ENCODE peak calls at places on chromosomes 13 and 19, in four cellular contexts. A is lower leg skin, I is HepG2, E is tibial nerve. X is an unnamed sample.

GRCh38 chr19:45306522-45307027 is 16.1 kb downstream of the CKM start:
- DNase-seq in A (no peak), I (no peak), E (no peak), X (peak; percentile 70)

GRCh38 chr19:39136225-39136940 is 10.8 kb downstream of the PAK4 start:
- DNase-seq in A (no peak), I (no peak), E (no peak), X (no peak)

GRCh38 chr19:27793128-27793643 is 1419.8 kb downstream of the UQCRFS1 start:
- DNase-seq in A (no peak), I (peak; percentile 87), E (peak; percentile 30), X (peak; percentile 73)

GRCh38 chr13:109945206-109945960 is 159.0 kb upstream of the IRS2 start:
- DNase-seq in A (no peak), I (no peak), E (no peak), X (no peak)

GRCh38 chr13:49563513-49563912 is 21.8 kb downstream of the RCBTB1 start:
- DNase-seq in A (no peak), I (no peak), E (no peak), X (no peak)

GRCh38 chr19:40523322-40524047 is 53.2 kb upstream of the SHKBP1 start:
- DNase-seq in A (no peak), I (peak; percentile 61), E (no peak), X (peak; percentile 33)

GRCh38 chr19:53424968-53425597 is 6.7 kb upstream of the ZNF761 start:
- DNase-seq in A (peak; percentile 92), I (peak; percentile 67), E (peak; percentile 36), X (peak; percentile 35)

GRCh38 chr19:6663236-6664187 is 6.4 kb downstream of the TNFSF14 start:
- DNase-seq in A (no peak), I (no peak), E (no peak), X (no peak)

DNA sequence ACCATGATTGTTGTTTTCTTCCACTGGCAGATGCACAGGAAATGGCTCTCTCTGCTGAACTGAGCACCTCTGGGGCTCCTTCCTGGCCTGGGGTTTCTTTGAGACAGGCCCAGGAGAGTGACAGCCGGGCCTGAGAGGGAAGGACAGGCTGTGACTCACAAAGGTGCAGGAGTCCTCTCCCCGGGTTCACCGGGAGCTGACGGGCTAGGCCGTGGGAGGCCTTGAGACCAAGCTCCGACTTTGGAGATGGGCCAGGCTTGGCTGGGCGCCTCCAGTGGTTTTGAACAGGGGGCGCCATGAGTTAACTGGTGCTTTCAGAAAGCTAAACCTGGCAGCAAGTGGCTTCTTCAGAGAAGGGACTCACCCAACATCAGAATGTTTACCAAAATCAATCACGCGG is 143.4 kb downstream of the URI1 start:
- DNase-seq in A (no peak), I (peak; percentile 4), E (no peak), X (no peak)
- TF ChIP-seq POLR2A in A (no peak), I (no peak), E (no peak), X (no peak)

DNA sequence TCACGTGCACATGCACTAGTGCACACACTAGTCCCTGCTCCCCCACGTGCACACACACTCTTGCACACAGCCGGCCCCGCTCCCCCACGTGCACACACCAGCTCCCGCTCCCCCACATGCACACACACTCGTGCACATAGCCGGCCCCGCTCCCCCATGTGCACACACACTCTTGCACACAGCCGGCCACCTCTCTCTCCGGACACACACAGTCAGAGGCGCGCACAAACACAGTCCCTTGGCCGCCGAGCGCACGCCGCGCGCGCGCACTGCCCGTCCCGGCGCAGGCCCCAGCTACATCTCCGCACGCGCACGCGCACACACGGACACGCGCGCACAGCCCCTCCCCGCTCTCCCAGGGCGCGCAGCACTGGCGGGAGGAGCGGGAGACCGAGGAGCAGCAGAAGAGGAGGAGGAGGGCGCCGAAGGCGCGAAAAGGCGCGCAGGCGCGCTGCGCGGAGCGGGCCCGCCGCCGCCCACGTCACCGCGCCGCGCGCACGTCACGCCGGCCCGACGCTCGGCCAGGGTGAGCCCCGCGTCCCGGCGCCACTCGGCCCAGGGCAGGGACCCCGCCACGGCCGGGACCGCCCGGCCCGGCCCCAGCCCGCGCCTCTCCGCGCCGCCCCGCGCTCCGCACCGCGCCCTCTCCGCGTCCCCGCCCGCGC is at the start of gene TFDP1:
- DNase-seq in A (peak; percentile 83), I (peak; percentile 81), E (no peak), X (no peak)
- TF ChIP-seq POLR2A in A (no peak), I (peak; percentile 37), E (no peak), X (no peak)

GRCh38 chr19:10432736-10433130 is 12.4 kb downstream of the PDE4A start:
- DNase-seq in A (no peak), I (no peak), E (no peak), X (peak; percentile 95)

GRCh38 chr19:10428996-10429381 is 8.7 kb downstream of the PDE4A start:
- DNase-seq in A (no peak), I (no peak), E (no peak), X (no peak)

GRCh38 chr19:10431943-10432735 is 11.8 kb downstream of the PDE4A start:
- DNase-seq in A (peak; percentile 94), I (no peak), E (no peak), X (peak; percentile 92)

GRCh38 chr19:10431254-10431942 is 11.1 kb downstream of the PDE4A start:
- DNase-seq in A (no peak), I (no peak), E (no peak), X (peak; percentile 62)

DNA sequence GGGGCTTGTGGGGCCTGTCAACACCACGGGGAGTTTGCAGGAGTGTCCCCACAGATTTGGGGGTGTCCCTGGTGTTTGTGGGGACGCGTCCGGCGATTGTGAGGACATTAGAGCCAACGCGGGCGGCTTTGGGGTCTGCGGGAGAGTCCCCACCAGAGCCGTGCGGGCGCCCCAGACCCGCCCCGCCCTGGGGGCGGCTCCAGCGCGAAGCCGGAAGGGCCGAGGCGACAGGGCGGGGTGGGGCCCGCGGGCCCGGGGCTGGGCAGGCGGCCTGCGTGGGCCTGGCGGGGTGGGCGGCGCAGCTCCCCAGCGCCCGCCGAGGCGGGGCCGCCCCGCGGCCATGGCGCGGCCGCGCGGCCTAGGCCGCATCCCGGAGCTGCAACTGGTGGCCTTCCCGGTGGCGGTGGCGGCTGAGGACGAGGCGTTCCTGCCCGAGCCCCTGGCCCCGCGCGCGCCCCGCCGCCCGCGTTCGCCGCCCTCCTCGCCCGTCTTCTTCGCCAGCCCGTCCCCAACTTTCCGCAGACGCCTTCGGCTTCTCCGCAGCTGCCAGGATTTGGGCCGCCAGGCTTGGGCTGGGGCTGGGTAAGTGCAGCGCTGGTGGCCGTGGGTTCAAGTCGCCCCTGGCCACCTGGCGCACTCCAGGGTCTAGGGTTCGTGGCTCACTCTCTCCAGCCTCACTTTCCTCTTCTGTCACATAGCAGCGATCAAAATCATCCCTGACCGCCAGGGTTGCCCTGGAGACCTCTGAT is 10.3 kb downstream of the PDE4A start:
- DNase-seq in A (peak; percentile 92), I (no peak), E (no peak), X (no peak)
- TF ChIP-seq POLR2A in A (no peak), I (no peak), E (peak; percentile 32), X (peak; percentile 43)

GRCh38 chr19:37334179-37335071 is 36.5 kb upstream of the ZNF527 start:
- DNase-seq in A (peak; percentile 97), I (no peak), E (peak; percentile 76), X (peak; percentile 87)
- TF ChIP-seq POLR2A in A (no peak), I (no peak), E (no peak), X (peak; percentile 29)

DNA sequence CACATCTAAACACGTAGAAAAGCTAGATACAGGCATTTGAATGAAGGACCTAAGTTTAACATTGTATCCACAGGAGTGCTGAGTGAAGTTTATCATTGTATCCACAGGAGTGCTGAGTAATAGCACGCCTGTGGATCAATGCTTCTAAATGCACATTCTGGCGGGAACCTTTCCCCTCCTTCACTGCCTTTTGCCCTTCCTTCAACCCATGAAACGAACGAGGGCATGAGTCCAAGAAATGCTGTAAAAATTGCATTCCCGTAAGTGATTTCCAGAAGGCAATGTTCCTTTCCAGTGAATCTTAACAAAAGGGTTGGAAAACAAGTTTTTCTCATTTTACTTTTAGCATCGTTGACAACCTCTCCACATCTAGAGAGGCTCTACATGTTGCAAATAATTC is 88.1 kb downstream of the ZDHHC20 start:
- DNase-seq in A (no peak), I (no peak), E (no peak), X (no peak)
- TF ChIP-seq POLR2A in A (no peak), I (no peak), E (no peak), X (no peak)

DNA sequence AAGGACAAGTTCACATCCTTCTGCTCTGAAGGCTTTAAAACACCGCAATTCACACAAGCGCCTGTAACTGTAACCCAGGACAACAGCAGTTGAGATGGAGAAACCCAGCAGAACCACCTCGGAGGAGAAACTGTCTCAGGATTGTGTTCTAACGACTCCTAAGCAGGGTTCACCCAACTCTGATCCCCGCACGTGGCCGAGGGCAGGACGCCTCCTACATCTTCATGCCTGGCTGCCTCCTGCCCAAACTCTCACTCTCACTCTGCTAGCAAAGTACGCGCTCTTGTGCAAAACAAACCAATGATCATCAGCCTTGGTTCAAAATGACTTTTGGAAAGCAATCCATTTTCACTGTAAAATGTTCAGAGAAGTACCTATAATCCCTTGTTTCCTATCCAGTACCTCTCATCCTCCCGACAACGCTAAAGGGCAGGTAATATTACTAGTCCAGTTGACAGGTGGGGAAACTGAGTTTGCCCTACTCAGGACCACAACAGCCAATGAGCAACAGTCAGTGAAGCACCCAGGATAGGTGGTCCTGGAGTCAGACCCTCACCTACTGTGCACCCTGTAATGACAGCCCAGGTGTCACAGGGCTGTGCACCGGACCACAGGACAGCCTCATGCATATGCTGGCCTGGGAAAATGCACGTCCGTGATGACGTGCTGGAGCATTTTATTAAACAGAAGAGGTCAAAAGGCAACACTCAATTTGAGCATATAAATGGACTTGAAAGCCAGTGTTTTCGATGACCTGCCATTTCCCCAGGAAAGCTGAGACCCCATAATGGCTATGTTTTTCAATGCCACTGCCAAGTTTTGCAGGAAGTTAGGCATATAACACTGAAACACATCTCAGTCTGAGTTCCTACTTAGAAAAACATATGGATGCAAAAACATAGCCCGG is 25.4 kb downstream of the EPS15L1 start:
- DNase-seq in A (no peak), I (no peak), E (no peak), X (no peak)
- TF ChIP-seq POLR2A in A (no peak), I (no peak), E (no peak), X (no peak)

GRCh38 chr19:4059493-4059880 is 7.2 kb downstream of the ZBTB7A start:
- DNase-seq in A (no peak), I (no peak), E (no peak), X (no peak)

GRCh38 chr19:4058696-4059492 is 7.8 kb downstream of the ZBTB7A start:
- DNase-seq in A (peak; percentile 91), I (no peak), E (no peak), X (peak; percentile 33)

GRCh38 chr19:4061178-4061682 is 5.5 kb downstream of the ZBTB7A start:
- DNase-seq in A (peak; percentile 98), I (peak; percentile 65), E (peak; percentile 83), X (peak; percentile 89)

GRCh38 chr19:4060621-4061177 is 6.0 kb downstream of the ZBTB7A start:
- DNase-seq in A (peak; percentile 87), I (no peak), E (no peak), X (no peak)

DNA sequence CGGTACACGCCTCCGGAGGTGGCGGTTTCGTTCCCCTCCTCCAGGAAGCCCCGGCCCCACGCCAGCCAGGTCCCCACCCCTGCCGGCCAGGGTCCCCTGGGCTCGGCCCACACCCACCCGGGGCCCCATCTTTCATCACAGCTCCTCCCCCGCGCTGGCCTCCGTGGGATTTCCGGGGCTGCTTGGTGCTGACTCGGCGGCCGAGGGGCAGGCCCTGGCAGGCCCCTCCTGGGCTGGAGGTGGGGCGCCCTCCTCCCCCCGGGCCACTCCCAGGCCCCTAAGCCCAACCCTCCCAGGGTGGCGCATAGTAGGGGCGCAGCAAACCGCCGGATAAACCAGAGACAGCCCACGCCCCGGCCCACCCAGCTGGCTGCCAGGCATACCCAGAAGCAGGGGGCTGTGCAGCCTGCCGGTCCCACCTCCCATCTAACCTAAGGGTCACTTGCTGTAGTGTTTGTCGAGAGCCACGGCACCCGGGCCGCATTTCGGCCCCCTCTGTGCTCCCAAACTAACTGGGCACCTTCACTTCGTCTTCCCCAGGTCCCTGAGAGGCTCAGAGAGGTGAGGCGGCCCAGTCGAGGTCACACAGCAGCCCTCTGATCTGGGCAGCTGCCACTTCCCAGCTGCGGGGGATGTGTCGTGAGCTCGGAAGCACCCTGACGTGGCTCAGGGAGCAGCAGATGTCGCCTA is 6.6 kb downstream of the ZBTB7A start:
- DNase-seq in A (peak; percentile 96), I (no peak), E (peak; percentile 58), X (peak; percentile 66)
- TF ChIP-seq POLR2A in A (no peak), I (no peak), E (no peak), X (no peak)

GRCh38 chr19:5148794-5149190 is 179.9 kb downstream of the KDM4B start:
- DNase-seq in A (no peak), I (no peak), E (no peak), X (no peak)
- TF ChIP-seq POLR2A in A (no peak), I (no peak), E (no peak), X (no peak)